ENCODE peak calls at places on chromosome 9, in six cellular contexts. E, W, N, P, A and D are unnamed samples.

GRCh38 chr9:84978761-84979160 is 309.2 kb downstream of the NTRK2 start:
- DNase-seq in W (no peak), N (no peak), E (no peak), P (no peak), A (no peak), D (no peak)

GRCh38 chr9:136644593-136645342 is 17.9 kb upstream of the EGFL7 start:
- DNase-seq in N (peak; percentile 84), W (peak; percentile 77), E (no peak), P (peak; percentile 43), A (no peak), D (peak; percentile 90)

GRCh38 chr9:114616684-114617520 is 5.8 kb downstream of the TMEM268 start:
- DNase-seq in E (no peak), P (no peak), N (no peak), W (no peak), A (no peak), D (peak; percentile 89)

GRCh38 chr9:37027582-37028424 is 6.3 kb downstream of the PAX5 start:
- DNase-seq in N (peak; percentile 99), E (peak; percentile 92), W (peak; percentile 89), P (peak; percentile 76), A (peak; percentile 95), D (peak; percentile 85)

GRCh38 chr9:72351538-72352453 is 13.2 kb downstream of the ZFAND5 start:
- DNase-seq in E (no peak), A (no peak), W (no peak), P (no peak), N (no peak), D (no peak)

GRCh38 chr9:131304676-131305366 is 15.3 kb downstream of the PLPP7 start:
- DNase-seq in W (no peak), N (no peak), E (no peak), P (no peak), A (no peak), D (no peak)

GRCh38 chr9:34555435-34556230 is 32.8 kb upstream of the ENHO start:
- DNase-seq in E (no peak), N (no peak), P (no peak), A (no peak), W (no peak), D (no peak)

GRCh38 chr9:129027685-129028191 is 393 bp downstream of the SH3GLB2 start:
- DNase-seq in P (peak; percentile 16), E (no peak), A (no peak), W (no peak), N (no peak), D (peak; percentile 84)

GRCh38 chr9:128298535-128299482 is 22.7 kb downstream of the SWI5 start:
- DNase-seq in E (no peak), P (no peak), W (no peak), A (no peak), N (no peak), D (no peak)

GRCh38 chr9:85043248-85043647 is 373.7 kb downstream of the NTRK2 start:
- DNase-seq in E (no peak), N (no peak), P (no peak), W (no peak), A (no peak), D (no peak)

GRCh38 chr9:27572918-27573698 is at the start of gene C9orf72:
- DNase-seq in P (peak; percentile 86), A (peak; percentile 49), W (peak; percentile 85), E (peak; percentile 85), N (peak; percentile 81), D (peak; percentile 87)

GRCh38 chr9:18115131-18115530 is 358.8 kb upstream of the ADAMTSL1 start:
- DNase-seq in E (no peak), A (no peak), P (no peak), N (no peak), W (no peak), D (no peak)

GRCh38 chr9:5040730-5041389 is 55.8 kb downstream of the JAK2 start:
- DNase-seq in P (no peak), E (no peak), N (no peak), W (no peak), A (no peak), D (no peak)

GRCh38 chr9:36874921-36875320 is 159.1 kb downstream of the PAX5 start:
- DNase-seq in E (no peak), N (no peak), A (no peak), P (no peak), W (no peak), D (no peak)

GRCh38 chr9:129327552-129328283 is 149.7 kb upstream of the IER5L start:
- DNase-seq in P (no peak), W (no peak), N (no peak), E (no peak), A (no peak), D (no peak)

GRCh38 chr9:134899168-134899567 is 18.5 kb downstream of the FCN1 start:
- DNase-seq in W (no peak), E (no peak), A (no peak), N (no peak), P (no peak), D (no peak)

GRCh38 chr9:88818495-88819201 is 172.6 kb upstream of the S1PR3 start:
- DNase-seq in W (no peak), P (no peak), E (no peak), N (no peak), A (no peak), D (no peak)

GRCh38 chr9:137371521-137371941 is 51.4 kb downstream of the EXD3 start:
- DNase-seq in W (no peak), P (no peak), A (no peak), N (no peak), E (no peak), D (no peak)

GRCh38 chr9:112174223-112174964 is 703 bp downstream of the SUSD1 start:
- DNase-seq in A (peak; percentile 16), N (peak; percentile 31), W (peak; percentile 66), P (peak; percentile 44), E (peak; percentile 5), D (peak; percentile 87)

GRCh38 chr9:88535932-88536324 is 950 bp downstream of the NXNL2 start:
- DNase-seq in A (no peak), P (no peak), W (no peak), N (no peak), E (no peak), D (no peak)